ENCODE peak calls at places on chromosomes 13 and 19, in four cellular contexts. R is cardiac muscle cell, M is A549, X is RWPE2. U is an unnamed sample.

GRCh38 chr19:5826531-5827341 is 12.8 kb downstream of the FUT6 start:
- DNase-seq in R (peak; percentile 90), M (peak; percentile 70), X (no peak), U (no peak)

GRCh38 chr19:751501-752341 is 809 bp downstream of the MISP start:
- DNase-seq in R (no peak), M (peak; percentile 90), X (no peak), U (peak; percentile 81)

GRCh38 chr13:32407854-32408253 is 20.1 kb downstream of the N4BP2L1 start:
- DNase-seq in R (no peak), M (no peak), X (no peak), U (no peak)

GRCh38 chr19:5628470-5628869 is 5.6 kb downstream of the SAFB start:
- DNase-seq in R (no peak), M (no peak), X (no peak), U (peak; percentile 7)

GRCh38 chr19:40776966-40777794 is 867 bp upstream of the RAB4B start:
- DNase-seq in R (peak; percentile 93), M (peak; percentile 97), X (no peak), U (peak; percentile 95)

GRCh38 chr19:2101417-2102335 is 5.0 kb downstream of the IZUMO4 start:
- DNase-seq in R (no peak), M (no peak), X (no peak), U (no peak)

GRCh38 chr13:48255090-48255489 is 22.1 kb downstream of the ITM2B start:
- DNase-seq in R (no peak), M (no peak), X (no peak), U (no peak)

GRCh38 chr13:65638572-65639168 is 1591.5 kb downstream of the PCDH9 start:
- DNase-seq in R (peak; percentile 55), M (peak; percentile 29), X (no peak), U (peak; percentile 61)

GRCh38 chr13:28716511-28716910 is 2.3 kb downstream of the SLC46A3 start:
- DNase-seq in R (no peak), M (peak; percentile 49), X (peak; percentile 85), U (peak; percentile 46)

GRCh38 chr19:34220472-34221063 is 33.8 kb upstream of the GARRE1 start:
- DNase-seq in R (peak; percentile 69), M (peak; percentile 88), X (no peak), U (peak; percentile 57)

DNA sequence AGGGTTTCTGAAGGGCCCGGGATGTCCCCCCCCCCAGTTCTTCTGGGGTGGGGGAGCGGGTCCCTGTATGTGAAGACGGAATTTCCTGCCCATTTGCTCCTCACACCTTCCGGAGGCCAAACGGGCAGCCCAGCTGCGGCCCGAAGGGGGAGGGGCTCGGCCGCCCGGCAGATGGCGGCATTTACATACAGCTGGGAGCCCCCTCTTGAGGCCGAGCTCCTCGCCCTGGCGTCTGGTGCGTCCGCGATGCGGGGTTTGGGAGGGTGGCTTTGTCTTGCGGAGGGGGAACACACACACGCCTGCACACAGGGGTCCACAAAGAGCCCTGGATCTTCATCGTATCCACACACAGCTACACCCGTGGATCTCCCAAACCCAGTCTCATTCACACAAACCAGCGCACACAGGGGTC is 891 bp upstream of the DLL3 start:
- DNase-seq in R (peak; percentile 77), M (peak; percentile 69), X (no peak), U (peak; percentile 34)
- TF ChIP-seq CTCF in R (peak; percentile 33), M (peak; percentile 69), X (peak; percentile 50), U (peak; percentile 64)

GRCh38 chr19:15286688-15287355 is 45.5 kb downstream of the BRD4 start:
- DNase-seq in R (no peak), M (no peak), X (no peak), U (no peak)
- H3K4me3 ChIP-seq in R (no peak overlapping the region), M (no peak overlapping the region), X (no peak overlapping the region), U (no peak overlapping the region)

GRCh38 chr19:54168174-54168917 is 4.6 kb downstream of the TMC4 start:
- DNase-seq in R (peak; percentile 93), M (peak; percentile 92), X (no peak), U (peak; percentile 81)
- TF ChIP-seq CTCF in R (peak; percentile 84), M (peak; percentile 79), X (peak; percentile 85), U (peak; percentile 96)

DNA sequence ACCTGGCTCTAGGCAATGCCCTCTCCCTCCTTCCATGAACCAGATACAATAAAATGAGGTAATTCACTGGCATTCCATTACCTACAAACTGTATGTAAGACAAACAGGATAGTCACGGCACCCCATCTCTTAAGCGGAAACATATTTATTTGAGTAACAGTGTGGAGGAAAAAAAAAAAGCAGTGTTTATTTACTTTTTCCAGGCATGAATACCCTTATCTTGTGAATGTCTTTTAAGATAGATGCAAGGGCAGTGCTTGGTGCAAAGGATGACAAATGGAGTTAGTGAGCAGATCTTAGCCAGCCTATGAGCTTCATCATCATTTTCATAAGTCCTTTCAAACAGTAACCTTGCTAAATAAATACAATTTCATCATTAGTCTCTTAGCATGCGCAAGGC is 1661.8 kb upstream of the SPRY2 start:
- DNase-seq in R (no peak), M (peak; percentile 52), X (no peak), U (no peak)
- H3K4me3 ChIP-seq in R (no peak overlapping the region), M (no peak overlapping the region), X (no peak overlapping the region), U (no peak overlapping the region)

DNA sequence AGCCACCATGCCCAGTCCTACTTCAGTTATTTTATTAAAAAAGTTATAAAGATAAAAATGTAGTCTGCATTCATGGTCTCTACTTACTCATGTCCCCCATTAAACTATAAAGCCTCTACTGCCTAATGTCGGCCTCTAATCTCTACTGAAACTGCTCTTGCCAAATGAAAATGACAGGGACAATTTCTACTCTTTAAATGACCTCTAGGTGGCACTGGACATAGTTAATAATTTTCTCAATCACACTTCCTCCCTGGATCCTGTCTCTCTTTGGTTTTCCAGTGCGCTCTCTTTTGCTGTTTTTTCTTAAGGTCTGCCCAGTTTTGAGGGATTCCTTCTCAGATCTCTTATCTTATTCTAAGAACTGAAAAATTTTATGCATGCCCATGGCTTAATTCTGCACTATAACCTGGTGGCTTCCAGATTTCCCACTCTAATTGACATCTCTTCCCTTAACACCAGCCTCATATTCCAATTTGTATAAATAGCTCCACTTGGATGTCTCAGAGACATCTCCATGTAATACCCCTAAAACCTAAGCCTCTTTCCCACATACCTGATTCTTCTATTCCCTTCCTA is 54.3 kb downstream of the MTMR6 start:
- DNase-seq in R (peak; percentile 51), M (peak; percentile 41), X (no peak), U (peak; percentile 26)
- TF ChIP-seq CTCF in R (peak; percentile 47), M (peak; percentile 42), X (peak; percentile 64), U (peak; percentile 48)

GRCh38 chr13:78595458-78595818 is 7.9 kb downstream of the POU4F1 start:
- DNase-seq in R (no peak), M (no peak), X (no peak), U (no peak)

GRCh38 chr13:78593129-78593528 is 10.2 kb downstream of the POU4F1 start:
- DNase-seq in R (no peak), M (no peak), X (no peak), U (no peak)

GRCh38 chr13:78596701-78597550 is 6.4 kb downstream of the POU4F1 start:
- DNase-seq in R (no peak), M (no peak), X (no peak), U (no peak)

GRCh38 chr13:78595819-78596700 is 7.3 kb downstream of the POU4F1 start:
- DNase-seq in R (peak; percentile 62), M (peak; percentile 19), X (no peak), U (no peak)

DNA sequence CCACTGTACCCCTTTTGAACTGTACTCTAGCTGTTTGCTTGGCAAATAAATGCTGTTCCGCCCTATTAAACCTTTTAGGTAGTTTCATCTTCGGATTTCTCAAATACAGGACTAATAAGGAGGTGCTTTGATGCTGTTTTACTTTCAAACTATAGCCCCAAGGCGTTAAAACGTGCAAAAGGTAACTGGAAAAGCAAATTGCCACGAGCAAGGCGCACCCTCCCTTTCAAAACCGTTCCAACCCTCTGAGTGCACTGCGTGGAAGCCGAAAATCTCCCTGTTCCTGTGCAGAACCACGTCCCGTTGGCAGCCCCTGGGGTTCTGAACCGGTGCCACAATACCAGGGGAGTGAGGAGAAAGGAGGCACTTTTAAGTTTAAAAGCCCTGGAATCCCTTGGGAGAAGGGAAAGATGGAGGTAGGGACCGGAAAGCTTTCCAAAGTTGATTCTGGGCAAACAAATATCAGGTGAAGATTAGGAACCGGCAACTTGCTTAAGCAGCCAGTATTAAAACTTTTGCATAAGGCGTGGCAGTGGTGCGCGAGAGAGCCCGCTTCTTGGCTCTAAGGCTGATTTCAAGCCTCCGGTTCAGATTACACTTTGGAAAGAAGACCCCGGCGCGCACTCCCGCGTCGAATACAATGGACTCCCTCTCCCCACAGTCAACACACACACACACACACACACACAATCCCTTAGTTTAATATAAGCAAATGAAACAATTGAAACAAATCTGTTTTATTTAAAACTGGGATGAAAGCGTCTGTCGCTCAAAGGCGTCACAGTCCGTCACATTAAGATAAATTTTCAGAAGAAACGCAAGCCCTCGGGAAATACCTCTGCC is 9.5 kb downstream of the POU4F1 start:
- DNase-seq in R (no peak), M (no peak), X (no peak), U (no peak)
- H3K4me3 ChIP-seq in R (no peak overlapping the region), M (no peak overlapping the region), X (no peak overlapping the region), U (no peak overlapping the region)